ENCODE peak calls at places on chromosomes 4 and X, in seven cellular contexts. S is renal cortical epithelial cell, W is C1 segment of cervical spinal cord, E is glomerular endothelial cell, X is brain microvascular endothelial cell, U is EL, Z is NAMALWA. A is an unnamed sample.

GRCh38 chr4:2290488-2290887 is 28.6 kb upstream of the MXD4 start:
- DNase-seq in S (no peak), W (no peak), E (no peak), X (no peak), U (no peak), Z (no peak), A (no peak)

GRCh38 chr4:185210102-185210981 is 944 bp downstream of the SNX25 start:
- DNase-seq in S (peak; percentile 34), W (peak; percentile 18), E (no peak), X (peak; percentile 48), U (peak; percentile 64), Z (peak; percentile 70), A (peak; percentile 75)

GRCh38 chrX:30864383-30864785 is 24.7 kb downstream of the TAB3 start:
- DNase-seq in S (peak; percentile 61), W (no peak), E (no peak), X (no peak), U (no peak), Z (no peak), A (no peak)

GRCh38 chr4:52670739-52671138 is 11.6 kb upstream of the USP46 start:
- DNase-seq in S (no peak), W (no peak), E (no peak), X (no peak), U (no peak), Z (no peak), A (no peak)

GRCh38 chrX:123084797-123085196 is 99.3 kb upstream of the GRIA3 start:
- DNase-seq in S (peak; percentile 68), W (no peak), E (no peak), X (peak; percentile 93), U (peak; percentile 68), Z (no peak), A (peak; percentile 55)

GRCh38 chrX:21056636-21057035 is 317.6 kb upstream of the CNKSR2 start:
- DNase-seq in S (no peak), W (no peak), E (no peak), X (no peak), U (peak; percentile 1), Z (no peak), A (no peak)

GRCh38 chrX:45591650-45592049 is 391.0 kb upstream of the DIPK2B start:
- DNase-seq in S (no peak), W (no peak), E (no peak), X (no peak), U (no peak), Z (no peak), A (no peak)

GRCh38 chr4:185256444-185256843 is 47.0 kb downstream of the SNX25 start:
- DNase-seq in S (peak; percentile 76), W (no peak), E (no peak), X (peak; percentile 76), U (peak; percentile 77), Z (no peak), A (peak; percentile 53)

GRCh38 chr4:20252656-20253271 is 1.1 kb downstream of the SLIT2 start:
- DNase-seq in S (no peak), W (no peak), E (no peak), X (no peak), U (peak; percentile 69), Z (no peak), A (peak; percentile 53)

GRCh38 chrX:120251471-120252011 is 929 bp downstream of the ZBTB33 start:
- DNase-seq in S (no peak), W (peak; percentile 4), E (no peak), X (no peak), U (peak; percentile 24), Z (peak; percentile 58), A (peak; percentile 37)

GRCh38 chr4:104966349-104967033 is 180.2 kb upstream of the TET2 start:
- DNase-seq in S (peak; percentile 89), W (no peak), E (no peak), X (no peak), U (no peak), Z (peak; percentile 14), A (no peak)

GRCh38 chr4:68591204-68591603 is 15.1 kb upstream of the UGT2B17 start:
- DNase-seq in S (peak; percentile 82), W (no peak), E (no peak), X (no peak), U (no peak), Z (no peak), A (peak; percentile 32)

GRCh38 chr4:924107-925096 is 7.7 kb downstream of the GAK start:
- DNase-seq in S (peak; percentile 37), W (no peak), E (no peak), X (peak; percentile 43), U (peak; percentile 48), Z (peak; percentile 43), A (peak; percentile 53)

GRCh38 chrX:31661280-31661679 is 589.4 kb upstream of the FTHL17 start:
- DNase-seq in S (no peak), W (no peak), E (no peak), X (no peak), U (no peak), Z (no peak), A (peak; percentile 7)